ENCODE peak calls at places on chromosome 19, in five cellular contexts. V is KBM-7; U is CD8-positive, alpha-beta T cell; A is HT1080; J is Kasumi-1. B is an unnamed sample.

GRCh38 chr19:33071887-33072286 is 7.2 kb upstream of the RHPN2 start:
- DNase-seq in V (no peak), U (no peak), A (peak), J (no peak), B (no peak)

GRCh38 chr19:34786236-34786635 is 13.2 kb upstream of the ZNF599 start:
- DNase-seq in V (no peak), U (no peak), A (no peak), J (no peak), B (no peak)

GRCh38 chr19:2722541-2723344 is 1.6 kb upstream of the DIRAS1 start:
- DNase-seq in V (peak), U (no peak), A (peak), J (no peak), B (peak)

GRCh38 chr19:5553892-5554291 is 13.9 kb downstream of the TINCR start:
- DNase-seq in V (no peak), U (no peak), A (no peak), J (no peak), B (no peak)

GRCh38 chr19:18972301-18972831 is 31.3 kb upstream of the HOMER3 start:
- DNase-seq in V (peak), U (no peak), A (peak), J (peak), B (no peak)

GRCh38 chr19:277581-278165 is 13.5 kb downstream of the PLPP2 start:
- DNase-seq in V (peak), U (no peak), A (no peak), J (peak), B (no peak)

GRCh38 chr19:45101796-45102195 is 8.8 kb downstream of the PPP1R37 start:
- DNase-seq in V (no peak), U (no peak), A (no peak), J (no peak), B (no peak)

GRCh38 chr19:11361037-11361770 is 6.0 kb downstream of the PLPPR2 start:
- DNase-seq in V (no peak), U (no peak), A (no peak), J (no peak), B (peak)

GRCh38 chr19:42351079-42351735 is 25.8 kb downstream of the MEGF8 start:
- DNase-seq in V (no peak), U (no peak), A (no peak), J (no peak), B (no peak)

GRCh38 chr19:29873024-29873800 is 61.4 kb downstream of the CCNE1 start:
- DNase-seq in V (peak), U (peak), A (peak), J (peak), B (peak)

GRCh38 chr19:3062165-3063105 is at the start of gene TLE5:
- DNase-seq in V (no peak), U (peak), A (no peak), J (peak), B (peak)

GRCh38 chr19:48674921-48675824 is 2.4 kb upstream of the NTN5 start:
- DNase-seq in V (peak), U (peak), A (peak), J (peak), B (peak)

GRCh38 chr19:3442487-3443071 is 37.7 kb downstream of the SMIM24 start:
- DNase-seq in V (no peak), U (no peak), A (no peak), J (no peak), B (no peak)

GRCh38 chr19:10105241-10106099 is 692 bp upstream of the PPAN start:
- DNase-seq in V (no peak), U (peak), A (no peak), J (no peak), B (peak)

GRCh38 chr19:48608798-48609263 is 2.3 kb downstream of the SPACA4 start:
- DNase-seq in V (peak), U (peak), A (peak), J (peak), B (peak)

GRCh38 chr19:47129579-47129978 is 1.1 kb upstream of the SAE1 start:
- DNase-seq in V (no peak), U (no peak), A (no peak), J (no peak), B (no peak)

GRCh38 chr19:14686411-14686810 is 3.4 kb upstream of the ZNF333 start:
- DNase-seq in V (peak), U (peak), A (peak), J (peak), B (peak)

GRCh38 chr19:9757544-9758501 is 10.7 kb downstream of the ZNF846 start:
- DNase-seq in V (no peak), U (no peak), A (no peak), J (no peak), B (no peak)

GRCh38 chr19:21158523-21159135 is 16.8 kb downstream of the ZNF431 start:
- DNase-seq in V (no peak), U (no peak), A (no peak), J (no peak), B (peak)

GRCh38 chr19:38288127-38288855 is 15.8 kb upstream of the C19orf33 start:
- DNase-seq in V (no peak), U (no peak), A (no peak), J (no peak), B (no peak)

GRCh38 chr19:38838208-38838985 is 6.8 kb upstream of the ECH1 start:
- DNase-seq in V (no peak), U (peak), A (no peak), J (no peak), B (no peak)

GRCh38 chr19:6091771-6092291 is 18.5 kb downstream of the RFX2 start:
- DNase-seq in V (no peak), U (no peak), A (no peak), J (no peak), B (no peak)

GRCh38 chr19:50222691-50223438 is 19.4 kb downstream of the MYH14 start:
- DNase-seq in V (no peak), U (no peak), A (no peak), J (no peak), B (no peak)

GRCh38 chr19:18249834-18250233 is 23.6 kb upstream of the PDE4C start:
- DNase-seq in V (no peak), U (no peak), A (no peak), J (no peak), B (no peak)

GRCh38 chr19:35752746-35753350 is 4.0 kb downstream of the HSPB6 start:
- DNase-seq in V (no peak), U (no peak), A (no peak), J (no peak), B (no peak)

GRCh38 chr19:48090281-48090802 is 20.3 kb downstream of the PLA2G4C start:
- DNase-seq in V (peak), U (no peak), A (no peak), J (no peak), B (no peak)

GRCh38 chr19:38385804-38386257 is 2.0 kb downstream of the GGN start:
- DNase-seq in V (no peak), U (no peak), A (no peak), J (no peak), B (no peak)

GRCh38 chr19:12000152-12000981 is 35.1 kb downstream of the ZNF433 start:
- DNase-seq in V (no peak), U (no peak), A (no peak), J (no peak), B (no peak)

GRCh38 chr19:41411682-41412265 is 14.2 kb downstream of the BCKDHA start:
- DNase-seq in V (no peak), U (no peak), A (no peak), J (no peak), B (no peak)

GRCh38 chr19:42051166-42052115 is 18.6 kb downstream of the GRIK5 start:
- DNase-seq in V (no peak), U (no peak), A (peak), J (no peak), B (no peak)

GRCh38 chr19:37401078-37401477 is 30.2 kb downstream of the ZNF527 start:
- DNase-seq in V (no peak), U (no peak), A (no peak), J (no peak), B (no peak)

GRCh38 chr19:7366701-7367420 is 18.1 kb downstream of the ARHGEF18 start:
- DNase-seq in V (peak), U (no peak), A (peak), J (peak), B (peak)

GRCh38 chr19:46181386-46181774 is 33.3 kb downstream of the IGFL2 start:
- DNase-seq in V (no peak), U (no peak), A (peak), J (no peak), B (peak)

GRCh38 chr19:49546825-49547565 is 19.2 kb downstream of the RCN3 start:
- DNase-seq in V (peak), U (peak), A (peak), J (peak), B (peak)

B was measured in OCI-M1.